ENCODE peak calls at places on chromosomes 7 and 10, in seven cellular contexts. V is K562, Y is A549, W is HCT116, N is endothelial cell of umbilical vein, X is GM12878, H is HepG2. I is an unnamed sample.

GRCh38 chr10:128064615-128065580 is 61.3 kb downstream of the MKI67 start:
- DNase-seq in V (no peak), X (peak), Y (no peak), H (no peak), N (no peak), W (no peak), I (peak)

GRCh38 chr10:110774069-110775021 is 97.4 kb upstream of the PDCD4 start:
- DNase-seq in H (peak), N (peak), X (peak), V (peak), Y (peak), W (peak), I (peak)

GRCh38 chr10:132521466-132522102 is 16.0 kb upstream of the INPP5A start:
- DNase-seq in Y (no peak), X (no peak), N (no peak), V (no peak), W (no peak), H (no peak), I (peak)

GRCh38 chr7:78130443-78131200 is 332.0 kb downstream of the PHTF2 start:
- DNase-seq in W (no peak), H (no peak), X (no peak), N (no peak), V (no peak), Y (no peak), I (no peak)

GRCh38 chr7:73521636-73522080 is 435 bp downstream of the BAZ1B start:
- DNase-seq in H (peak), W (no peak), N (no peak), X (no peak), Y (no peak), V (peak), I (no peak)

GRCh38 chr7:818031-818699 is 14.1 kb upstream of the SUN1 start:
- DNase-seq in X (no peak), V (no peak), Y (peak), W (peak), N (peak), H (peak), I (peak)

GRCh38 chr10:9302142-9302746 is 1247.8 kb downstream of the GATA3 start:
- DNase-seq in H (peak), V (peak), X (no peak), Y (peak), N (peak), W (peak), I (peak)

GRCh38 chr10:1120761-1121160 is 64.6 kb downstream of the WDR37 start:
- DNase-seq in X (no peak), Y (no peak), H (no peak), W (no peak), N (no peak), V (no peak), I (no peak)

GRCh38 chr10:124651402-124651887 is 92.7 kb downstream of the FAM53B start:
- DNase-seq in W (no peak), X (no peak), N (no peak), H (peak), V (no peak), Y (no peak), I (peak)

GRCh38 chr7:38300175-38300574 is 26.7 kb upstream of the TARP start:
- DNase-seq in N (no peak), X (no peak), W (no peak), H (no peak), Y (no peak), V (no peak), I (peak)

GRCh38 chr7:876972-877311 is 588 bp downstream of the GET4 start:
- DNase-seq in N (peak), V (no peak), X (no peak), W (no peak), Y (peak), H (no peak), I (peak)

GRCh38 chr7:82234457-82235049 is 209.0 kb downstream of the CACNA2D1 start:
- DNase-seq in H (peak), Y (peak), X (no peak), V (peak), N (peak), W (peak), I (peak)

GRCh38 chr10:128065881-128066534 is 60.2 kb downstream of the MKI67 start:
- DNase-seq in V (no peak), N (no peak), X (no peak), Y (no peak), W (no peak), H (no peak), I (no peak)

GRCh38 chr10:80599424-80599847 is 61.7 kb downstream of the SH2D4B start:
- DNase-seq in V (peak), Y (peak), W (peak), H (peak), X (peak), N (peak), I (peak)

GRCh38 chr10:124993728-124994451 is 52.0 kb downstream of the ZRANB1 start:
- DNase-seq in N (no peak), W (no peak), H (no peak), Y (no peak), V (no peak), X (no peak), I (no peak)

GRCh38 chr7:104207348-104207730 is 474 bp downstream of the ORC5 start:
- DNase-seq in Y (peak), V (no peak), X (no peak), W (no peak), H (peak), N (peak), I (peak)

GRCh38 chr10:112345202-112345601 is 28.7 kb upstream of the ACSL5 start:
- DNase-seq in X (no peak), W (no peak), Y (no peak), H (no peak), V (no peak), N (no peak), I (no peak)

GRCh38 chr7:90474284-90475210 is 5.1 kb downstream of the PTTG1IP2 start:
- DNase-seq in Y (no peak), H (no peak), X (no peak), N (peak), W (peak), V (no peak), I (no peak)

GRCh38 chr7:30276203-30276900 is 8.0 kb upstream of the ZNRF2 start:
- DNase-seq in W (peak), N (peak), V (no peak), H (peak), Y (peak), X (no peak), I (peak)

GRCh38 chr7:77540402-77540822 is 3.3 kb downstream of the PTPN12 start:
- DNase-seq in V (no peak), W (no peak), X (no peak), Y (no peak), N (peak), H (peak), I (no peak)

GRCh38 chr7:41994046-41994745 is 242.8 kb downstream of the GLI3 start:
- DNase-seq in H (no peak), Y (no peak), W (no peak), X (no peak), N (no peak), V (no peak), I (peak)

GRCh38 chr10:131387018-131387529 is 75.6 kb upstream of the TCERG1L start:
- DNase-seq in W (no peak), V (no peak), N (no peak), Y (no peak), H (no peak), X (no peak), I (no peak)

GRCh38 chr7:40733111-40733510 is 598.3 kb downstream of the SUGCT start:
- DNase-seq in N (no peak), V (no peak), X (no peak), H (peak), W (no peak), Y (peak), I (no peak)

DNA sequence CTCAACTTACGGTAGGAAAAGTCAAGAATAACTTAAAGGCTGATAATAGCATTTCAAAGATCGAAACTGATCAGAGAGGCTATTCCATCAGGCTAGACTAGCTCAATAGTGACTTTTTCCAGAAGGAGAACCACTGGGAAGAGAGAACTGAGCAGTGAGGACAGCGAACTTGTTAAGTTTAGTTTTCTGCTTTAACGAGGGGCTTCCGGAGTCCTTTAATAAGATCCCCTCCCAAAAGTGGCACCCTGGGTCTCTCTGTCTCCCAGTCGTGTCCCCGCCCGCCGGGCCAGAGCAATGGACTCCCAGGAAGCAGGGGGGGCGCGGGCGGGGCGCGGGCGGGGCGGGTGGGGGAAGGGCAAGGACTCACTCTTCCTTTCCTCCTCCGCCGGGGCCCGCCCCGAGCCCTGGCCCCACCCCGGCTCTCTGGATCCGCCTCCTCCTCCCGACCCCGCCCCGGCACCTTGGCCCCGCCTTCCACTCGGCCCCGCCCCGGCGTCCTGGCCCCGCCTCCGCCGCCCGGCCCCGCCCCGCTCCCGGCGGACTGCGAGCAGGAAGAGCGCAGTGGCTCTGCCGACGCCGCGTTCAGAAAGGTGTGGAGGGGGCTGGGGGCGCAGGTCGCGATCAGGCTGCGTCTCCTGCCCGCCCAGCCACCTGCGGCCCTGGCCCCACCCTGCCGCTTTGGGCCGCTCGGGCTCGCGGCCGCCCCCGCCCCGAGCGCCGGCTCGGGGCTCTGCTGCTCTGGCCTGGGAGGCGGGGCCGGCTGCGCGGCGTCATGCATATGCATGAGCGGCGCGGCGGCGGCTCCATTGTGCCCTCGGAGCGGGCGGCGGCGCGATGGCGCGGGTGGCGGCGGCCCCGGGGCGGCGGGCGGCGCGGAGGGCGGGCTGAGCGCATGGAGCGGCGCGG is at the start of gene ZMIZ2:
- DNase-seq in W (peak), N (peak), Y (peak), V (peak), X (no peak), H (peak), I (peak)
- TF ChIP-seq POLR2A in W (no peak), N (peak), Y (peak), V (peak), X (peak), H (peak), I (peak)

GRCh38 chr7:2033586-2034135 is 199.1 kb downstream of the MAD1L1 start:
- DNase-seq in X (no peak), V (no peak), Y (no peak), N (no peak), W (no peak), H (no peak), I (no peak)

GRCh38 chr7:2032876-2033407 is 199.8 kb downstream of the MAD1L1 start:
- DNase-seq in X (no peak), W (no peak), H (no peak), N (no peak), Y (no peak), V (no peak), I (no peak)

GRCh38 chr7:2030475-2031456 is 202.0 kb downstream of the MAD1L1 start:
- DNase-seq in N (no peak), X (no peak), V (no peak), Y (no peak), H (no peak), W (no peak), I (peak)

GRCh38 chr7:2031496-2031895 is 201.2 kb downstream of the MAD1L1 start:
- DNase-seq in H (no peak), W (no peak), V (no peak), X (no peak), N (no peak), Y (no peak), I (no peak)

GRCh38 chr7:2032030-2032875 is 200.5 kb downstream of the MAD1L1 start:
- DNase-seq in V (no peak), H (no peak), W (no peak), N (peak), X (no peak), Y (no peak), I (peak)
- TF ChIP-seq MAX in V (peak), H (no peak), W (no peak), N (no peak), X (no peak), Y (no peak), I (no peak)

GRCh38 chr10:61900829-61901783 is at the start of gene ARID5B:
- DNase-seq in H (peak), V (peak), W (peak), N (peak), Y (peak), X (no peak), I (peak)
- TF ChIP-seq POLR2A in H (no peak), V (no peak), W (no peak), N (no peak), Y (no peak), X (peak), I (no peak)

GRCh38 chr7:107233174-107233573 is 64.4 kb downstream of the HBP1 start:
- DNase-seq in W (no peak), Y (no peak), V (no peak), H (no peak), X (peak), N (no peak), I (no peak)

GRCh38 chr7:107236857-107237256 is 68.1 kb downstream of the HBP1 start:
- DNase-seq in N (no peak), W (no peak), X (no peak), Y (no peak), V (no peak), H (no peak), I (no peak)

GRCh38 chr7:107233981-107234380 is 65.2 kb downstream of the HBP1 start:
- DNase-seq in X (no peak), V (no peak), Y (no peak), N (no peak), W (no peak), H (no peak), I (no peak)

GRCh38 chr7:107234436-107234835 is 65.6 kb downstream of the HBP1 start:
- DNase-seq in H (no peak), X (no peak), W (no peak), Y (no peak), N (peak), V (no peak), I (no peak)

GRCh38 chr7:107237451-107237850 is 68.6 kb downstream of the HBP1 start:
- DNase-seq in V (no peak), H (no peak), W (no peak), X (no peak), N (no peak), Y (no peak), I (no peak)
- TF ChIP-seq MAX in V (no peak), H (no peak), W (no peak), X (no peak), N (no peak), Y (no peak), I (no peak)

DNA sequence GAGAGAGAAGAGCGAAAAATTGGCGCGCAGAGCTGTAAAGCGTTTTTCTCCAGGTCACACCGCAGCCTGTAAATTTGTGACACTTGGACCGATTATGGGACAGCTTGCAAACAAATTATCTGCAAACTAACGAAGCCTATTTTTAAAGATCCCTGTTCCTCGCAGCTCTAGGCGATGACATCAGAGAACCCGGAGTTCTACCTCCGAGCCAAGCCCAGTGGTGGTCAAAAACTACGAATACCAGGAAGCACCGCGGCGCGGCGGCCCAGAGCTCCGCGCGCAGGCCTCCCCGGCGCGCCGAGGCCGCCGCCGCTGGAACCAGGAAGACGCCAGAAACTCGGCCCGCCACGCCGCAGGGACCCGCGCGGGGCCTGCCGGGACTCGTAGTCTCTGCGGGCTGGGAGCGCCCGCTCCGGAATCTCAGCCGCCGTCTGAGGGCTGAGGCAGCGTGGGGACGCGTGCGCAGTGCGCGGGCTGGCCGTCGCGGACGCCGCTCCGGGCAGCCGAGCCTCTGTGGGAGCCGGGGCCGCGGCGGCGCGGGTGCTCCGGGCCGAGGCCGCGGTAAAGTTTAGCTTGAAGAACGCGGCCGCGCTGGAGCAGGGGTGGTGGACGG is at the start of gene PLEKHA1:
- DNase-seq in H (peak), V (peak), X (peak), N (peak), W (peak), Y (peak), I (peak)
- TF ChIP-seq POLR2A in H (no peak), V (no peak), X (peak), N (peak), W (no peak), Y (peak), I (no peak)

GRCh38 chr10:19331164-19331563 is 282.6 kb downstream of the MALRD1 start:
- DNase-seq in N (no peak), Y (no peak), H (no peak), W (no peak), X (no peak), V (no peak), I (no peak)

GRCh38 chr10:19325581-19325980 is 277.0 kb downstream of the MALRD1 start:
- DNase-seq in X (no peak), W (no peak), V (no peak), N (no peak), H (no peak), Y (no peak), I (no peak)

GRCh38 chr10:19332304-19332703 is 283.7 kb downstream of the MALRD1 start:
- DNase-seq in N (no peak), H (no peak), X (no peak), V (no peak), W (no peak), Y (no peak), I (peak)

GRCh38 chr10:19328582-19328981 is 280.0 kb downstream of the MALRD1 start:
- DNase-seq in H (no peak), V (no peak), N (no peak), X (no peak), W (no peak), Y (no peak), I (no peak)

GRCh38 chr10:19329475-19329874 is 280.9 kb downstream of the MALRD1 start:
- DNase-seq in H (peak), X (no peak), W (no peak), V (no peak), N (no peak), Y (no peak), I (no peak)
- TF ChIP-seq MAX in H (no peak), X (no peak), W (no peak), V (no peak), N (no peak), Y (no peak), I (no peak)

GRCh38 chr10:97425964-97426775 is at the start of gene PGAM1:
- DNase-seq in X (peak), V (peak), N (peak), Y (peak), W (peak), H (peak), I (peak)
- TF ChIP-seq POLR2A in X (peak), V (peak), N (no peak), Y (peak), W (peak), H (peak), I (peak)

DNA sequence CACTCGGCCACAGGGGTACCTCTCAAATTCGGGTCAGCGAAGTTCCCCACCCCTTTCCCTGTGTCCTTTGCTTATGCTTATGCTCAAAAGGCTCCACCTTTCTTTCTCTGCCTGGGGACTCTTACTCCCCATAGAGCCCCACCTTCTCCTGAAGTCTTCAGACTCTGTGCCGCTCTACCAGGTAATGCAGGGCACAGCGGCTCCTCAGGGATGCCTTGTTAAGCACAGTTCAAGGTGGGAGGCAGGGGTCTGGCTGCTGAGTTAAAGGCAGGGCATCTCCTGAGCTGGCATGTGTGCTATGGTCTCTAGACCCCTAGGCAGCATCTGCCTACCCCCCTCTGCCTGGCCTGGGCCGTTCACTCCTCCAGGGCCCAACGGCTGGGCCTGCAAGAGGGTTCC is 3.0 kb upstream of the CXCL12 start:
- DNase-seq in N (no peak), W (no peak), Y (no peak), X (no peak), H (no peak), V (no peak), I (no peak)
- TF ChIP-seq MAX in N (no peak), W (no peak), Y (no peak), X (no peak), H (no peak), V (no peak), I (no peak)

DNA sequence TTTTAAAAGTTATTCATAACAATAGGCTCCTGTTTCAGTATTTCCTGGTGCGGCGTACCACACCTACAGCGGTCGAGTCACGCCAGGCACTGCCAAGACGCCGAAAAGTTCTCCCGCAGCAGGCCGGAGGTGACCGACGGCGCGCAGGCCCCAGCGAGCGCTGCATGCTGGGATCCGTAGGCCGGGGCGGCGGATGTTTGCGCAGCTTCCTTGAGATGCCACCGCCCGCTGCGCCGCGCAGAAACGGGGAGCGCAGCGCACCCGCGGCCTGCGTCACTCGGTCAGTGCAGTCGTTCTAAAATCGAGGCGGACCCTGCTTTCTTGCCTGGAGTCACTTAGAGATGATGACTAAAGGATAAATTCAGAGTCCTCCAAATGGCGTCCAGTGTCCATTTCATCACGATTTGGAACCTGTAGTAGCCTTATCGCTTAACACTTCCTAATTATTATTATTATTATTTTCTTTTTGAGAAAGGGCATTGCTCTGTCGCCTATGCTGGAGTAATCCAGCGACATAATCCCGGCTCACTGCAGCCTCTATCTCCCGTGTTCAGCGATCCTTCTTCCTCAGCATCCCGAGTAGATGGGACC is 1.3 kb upstream of the KIF11 start:
- DNase-seq in H (peak), Y (peak), V (peak), X (peak), N (peak), W (peak), I (peak)
- TF ChIP-seq POLR2A in H (peak), Y (peak), V (peak), X (peak), N (peak), W (peak), I (peak)

I was measured in NB4.